ENCODE peak calls at places on chromosomes 3 and 15, in six cellular contexts. X is stomach, R is lower lobe of right lung, S is K562, C is heart right ventricle, F is IMR-90. H is an unnamed sample.
A peak's percentile ranks its signal among the peaks of the same experiment; 100 is the strongest.

GRCh38 chr3:46897829-46898320 is 20.4 kb downstream of the PTH1R start:
- DNase-seq in R (peak; percentile 41), F (no peak), S (peak; percentile 47), X (no peak), C (no peak), H (no peak)

GRCh38 chr15:101710806-101711205 is 13.5 kb downstream of the TARS3 start:
- DNase-seq in X (no peak), R (no peak), F (peak; percentile 52), S (no peak), C (no peak), H (no peak)

GRCh38 chr3:159586587-159587202 is 401.9 kb upstream of the IL12A start:
- DNase-seq in C (no peak), S (no peak), F (peak; percentile 63), R (no peak), X (no peak), H (no peak)

GRCh38 chr3:24500806-24501205 is 6.2 kb upstream of the THRB start:
- DNase-seq in X (no peak), F (no peak), C (no peak), R (no peak), S (no peak), H (no peak)

GRCh38 chr3:194137314-194138097 is 1.6 kb downstream of the HES1 start:
- DNase-seq in R (peak; percentile 86), S (peak; percentile 69), C (peak; percentile 72), X (peak; percentile 77), F (peak; percentile 68), H (no peak)

GRCh38 chr3:66618066-66618465 is 117.2 kb upstream of the LRIG1 start:
- DNase-seq in X (no peak), R (no peak), S (no peak), F (peak; percentile 56), C (no peak), H (no peak)

GRCh38 chr3:169104541-169104940 is 559.0 kb downstream of the MECOM start:
- DNase-seq in R (no peak), X (no peak), F (peak; percentile 75), S (no peak), C (no peak), H (peak; percentile 43)

GRCh38 chr3:110773413-110773954 is 298.1 kb upstream of the NECTIN3 start:
- DNase-seq in S (no peak), F (peak; percentile 98), R (no peak), C (no peak), X (no peak), H (peak; percentile 75)

GRCh38 chr3:45105855-45106655 is 40.1 kb downstream of the CDCP1 start:
- DNase-seq in X (no peak), R (no peak), S (peak; percentile 59), C (no peak), F (peak; percentile 94), H (no peak)

GRCh38 chr3:62559831-62560445 is 186.6 kb upstream of the FEZF2 start:
- DNase-seq in S (no peak), C (no peak), F (peak; percentile 57), X (no peak), R (no peak), H (no peak)

GRCh38 chr3:180619723-180620122 is 17.8 kb downstream of the TTC14 start:
- DNase-seq in C (no peak), R (no peak), X (no peak), F (no peak), S (no peak), H (no peak)

GRCh38 chr15:49900836-49901235 is 218.2 kb downstream of the ATP8B4 start:
- DNase-seq in R (no peak), S (no peak), C (no peak), X (no peak), F (no peak), H (no peak)

GRCh38 chr15:49900036-49900435 is 219.0 kb downstream of the ATP8B4 start:
- DNase-seq in X (no peak), C (no peak), F (peak; percentile 52), S (no peak), R (no peak), H (no peak)

GRCh38 chr15:49904296-49904695 is 214.7 kb downstream of the ATP8B4 start:
- DNase-seq in C (no peak), F (no peak), X (no peak), R (no peak), S (no peak), H (no peak)

GRCh38 chr15:49902791-49903481 is 216.1 kb downstream of the ATP8B4 start:
- DNase-seq in X (no peak), C (no peak), S (no peak), F (peak; percentile 66), R (no peak), H (no peak)

GRCh38 chr15:49901867-49902775 is 216.9 kb downstream of the ATP8B4 start:
- DNase-seq in R (no peak), C (no peak), X (no peak), S (no peak), F (peak; percentile 65), H (no peak)
- TF ChIP-seq CTCF in R (no peak), C (no peak), X (no peak), S (no peak), F (peak; percentile 66), H (peak; percentile 36)

GRCh38 chr15:37098468-37099320 is 1.7 kb downstream of the MEIS2 start:
- DNase-seq in X (no peak), F (peak; percentile 35), S (peak; percentile 43), C (peak; percentile 48), R (no peak), H (no peak)

GRCh38 chr15:37095197-37095992 is 5.0 kb downstream of the MEIS2 start:
- DNase-seq in C (peak; percentile 32), R (no peak), X (no peak), S (no peak), F (no peak), H (no peak)

GRCh38 chr15:37094542-37095196 is 5.7 kb downstream of the MEIS2 start:
- DNase-seq in X (no peak), R (no peak), F (peak; percentile 31), S (no peak), C (no peak), H (no peak)

GRCh38 chr15:37095993-37096877 is 4.1 kb downstream of the MEIS2 start:
- DNase-seq in C (no peak), S (no peak), R (no peak), X (no peak), F (no peak), H (no peak)

DNA sequence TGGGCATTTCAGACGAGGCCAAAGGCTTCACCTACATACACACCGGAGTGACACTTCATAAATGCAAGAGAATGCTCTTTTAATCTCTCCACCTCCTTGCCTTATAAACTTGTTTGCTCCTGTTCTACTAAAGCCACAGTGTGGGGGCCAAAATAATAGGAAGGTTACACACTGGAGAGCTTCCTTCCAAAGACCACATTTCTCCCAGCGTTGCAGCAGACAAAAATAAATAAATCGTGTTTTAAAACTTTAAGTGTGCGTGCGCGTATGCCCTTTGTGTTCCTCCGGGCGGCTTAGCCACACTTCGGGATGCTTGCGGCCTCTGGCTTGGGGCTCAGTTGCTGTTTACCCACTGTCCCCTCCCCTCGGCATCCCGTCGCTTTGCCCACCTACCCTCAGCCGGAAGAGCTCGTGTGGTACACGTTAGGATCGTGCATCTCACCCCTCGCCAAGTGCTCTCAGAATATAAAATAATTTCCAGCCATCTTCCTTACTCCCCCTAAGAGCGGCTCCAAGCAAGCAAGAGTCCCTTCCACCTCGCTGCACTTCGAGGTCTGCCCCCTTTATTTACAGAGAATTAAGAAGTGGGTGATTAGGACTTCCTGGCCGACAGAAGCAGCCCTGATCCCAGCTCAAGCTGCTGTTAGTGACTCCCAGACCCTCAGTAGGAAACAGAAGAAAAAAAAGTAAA is 3.3 kb downstream of the MEIS2 start:
- DNase-seq in F (peak; percentile 26), S (no peak), R (no peak), C (no peak), X (no peak), H (no peak)
- H3K4me3 ChIP-seq in F (peak overlapping the region; percentile 94), S (peak overlapping the region; percentile 87), R (peak overlapping the region; percentile 56), C (peak overlapping the region; percentile 55), X (peak overlapping the region; percentile 60), H (peak overlapping the region; percentile 97)

DNA sequence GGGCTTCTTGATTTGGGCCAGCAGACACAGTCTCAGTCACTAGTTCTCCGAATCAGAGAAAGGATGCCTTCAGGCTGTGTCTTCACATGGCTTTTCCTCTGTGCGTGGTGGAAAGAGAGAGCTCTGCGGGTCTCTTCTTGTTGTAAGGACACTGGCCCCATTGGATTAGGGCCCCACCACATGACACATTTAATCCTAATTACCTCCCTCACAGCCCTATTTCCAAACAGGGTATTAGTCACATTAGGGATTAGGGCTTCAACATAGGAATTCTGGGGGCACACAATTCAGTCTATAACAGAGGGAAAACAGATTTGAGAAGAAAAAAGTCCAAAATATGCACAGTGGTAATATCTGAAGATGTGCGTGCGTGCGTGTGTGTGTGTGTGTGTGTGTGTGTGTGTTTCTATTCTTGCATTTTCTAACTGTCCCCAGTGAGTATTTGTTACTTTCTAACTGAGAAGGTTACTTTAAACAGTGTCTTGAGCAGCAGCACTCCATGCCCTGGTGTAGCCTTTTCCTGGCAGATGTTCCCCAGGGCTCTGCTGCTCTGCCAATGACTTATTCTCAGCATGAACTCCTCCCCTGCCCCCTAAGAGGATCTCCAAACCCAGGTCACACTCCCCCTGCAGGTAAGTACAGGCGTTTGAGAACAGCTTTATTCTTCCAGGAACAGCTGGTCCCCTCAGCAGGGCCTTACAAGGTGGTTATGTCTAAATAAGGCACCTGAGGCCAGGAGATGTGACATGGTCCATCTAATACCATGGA is 72.9 kb downstream of the RPL39L start:
- DNase-seq in X (no peak), F (peak; percentile 11), R (no peak), C (no peak), S (peak; percentile 58), H (peak; percentile 55)
- TF ChIP-seq CTCF in X (no peak), F (no peak), R (peak; percentile 7), C (peak; percentile 31), S (peak; percentile 56), H (peak; percentile 52)

GRCh38 chr3:107235923-107236315 is 141.3 kb upstream of the CCDC54 start:
- DNase-seq in X (no peak), R (no peak), F (peak; percentile 89), C (no peak), S (peak; percentile 55), H (peak; percentile 66)
- H3K4me3 ChIP-seq in X (peak overlapping the region; percentile 48), R (peak overlapping the region; percentile 54), F (peak overlapping the region; percentile 40), C (peak overlapping the region; percentile 40), S (peak overlapping the region; percentile 24), H (peak overlapping the region; percentile 45)

DNA sequence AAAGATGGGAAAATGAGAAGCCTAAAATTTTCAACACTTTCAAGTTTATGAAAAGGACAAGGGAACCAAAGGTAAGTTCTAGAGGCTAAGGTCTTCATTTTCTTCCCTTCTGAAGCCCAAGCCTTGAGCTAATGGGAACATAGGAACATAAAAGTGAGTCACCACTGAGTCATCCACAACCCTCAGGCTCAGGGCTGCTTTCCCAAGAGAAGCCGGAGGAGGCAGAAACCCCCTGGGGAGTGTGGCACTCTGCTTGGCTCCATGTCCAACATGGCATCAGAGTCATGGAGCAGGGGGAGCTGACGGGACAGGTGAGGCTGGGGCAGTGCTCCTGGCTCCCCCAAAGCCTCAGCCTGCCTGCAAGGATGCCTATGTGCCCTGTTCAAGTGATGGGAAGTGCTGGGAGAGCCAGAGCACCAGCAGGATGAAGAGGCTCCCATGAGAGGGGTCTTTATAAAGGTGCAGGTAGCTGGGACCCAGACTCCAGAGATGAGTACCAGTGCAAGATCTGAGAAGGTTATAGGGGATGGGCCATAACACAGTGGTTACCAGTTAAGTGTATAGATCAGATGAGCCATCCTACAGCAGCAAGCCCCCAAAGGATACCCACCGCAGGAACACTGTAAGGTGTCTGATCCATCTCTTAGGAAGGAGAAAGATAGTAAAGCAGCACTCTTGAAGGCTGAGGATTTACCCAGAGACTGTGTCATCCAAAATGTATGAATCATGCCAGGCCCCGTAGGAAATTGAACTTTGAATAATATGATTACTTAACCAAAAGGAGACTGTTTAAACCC is 31.8 kb upstream of the RYR3 start:
- DNase-seq in C (no peak), S (no peak), R (no peak), F (peak; percentile 84), X (no peak), H (peak; percentile 39)
- TF ChIP-seq CTCF in C (no peak), S (no peak), R (no peak), F (peak; percentile 7), X (no peak), H (peak; percentile 24)

H was measured in retinal pigment epithelial cell.